ENCODE peak calls at places on chromosomes 2 and 18, in ten cellular contexts. H, P, O, D, U, B, R, V, C and X are unnamed samples.

GRCh38 chr18:26757263-26758019 is 108.1 kb downstream of the AQP4 start:
- DNase-seq in H (peak; percentile 10), P (no peak), O (no peak), D (no peak), U (no peak), B (no peak), R (no peak), V (no peak), C (no peak), X (no peak)

GRCh38 chr2:131034122-131035051 is 58.9 kb downstream of the FAM168B start:
- DNase-seq in H (no peak), P (no peak), O (no peak), D (no peak), U (peak; percentile 48), B (no peak), R (no peak), V (no peak), C (no peak), X (no peak)

GRCh38 chr2:215429424-215429823 is 6.4 kb downstream of the FN1 start:
- DNase-seq in H (no peak), P (no peak), O (no peak), D (no peak), U (no peak), B (peak; percentile 7), R (no peak), V (no peak), C (no peak), X (no peak)

GRCh38 chr2:31319391-31320175 is 85.6 kb downstream of the EHD3 start:
- DNase-seq in H (peak; percentile 51), P (no peak), O (peak; percentile 48), D (no peak), U (no peak), B (no peak), R (peak; percentile 84), V (peak; percentile 55), C (peak; percentile 58), X (peak; percentile 37)

GRCh38 chr2:102806250-102806837 is 44.5 kb downstream of the TMEM182 start:
- DNase-seq in H (peak; percentile 69), P (no peak), O (peak; percentile 78), D (peak; percentile 37), U (peak; percentile 71), B (no peak), R (peak; percentile 82), V (peak; percentile 17), C (peak; percentile 61), X (peak; percentile 44)

GRCh38 chr2:43293744-43294695 is 67.6 kb upstream of the ZFP36L2 start:
- DNase-seq in H (no peak), P (no peak), O (no peak), D (peak; percentile 97), U (no peak), B (peak; percentile 88), R (peak; percentile 81), V (peak; percentile 98), C (peak; percentile 92), X (peak; percentile 83)

GRCh38 chr18:55250729-55251128 is 291.5 kb upstream of the CCDC68 start:
- DNase-seq in H (no peak), P (no peak), O (no peak), D (no peak), U (no peak), B (no peak), R (no peak), V (no peak), C (no peak), X (no peak)

GRCh38 chr2:71713581-71714580 is 260.5 kb downstream of the DYSF start:
- DNase-seq in H (no peak), P (no peak), O (no peak), D (no peak), U (no peak), B (no peak), R (no peak), V (no peak), C (no peak), X (no peak)

GRCh38 chr2:233387667-233388528 is 33.6 kb downstream of the DGKD start:
- DNase-seq in H (peak; percentile 75), P (peak; percentile 86), O (no peak), D (no peak), U (no peak), B (no peak), R (no peak), V (peak; percentile 65), C (no peak), X (no peak)

GRCh38 chr18:34225218-34225553 is 473 bp upstream of the NOL4 start:
- DNase-seq in H (no peak), P (no peak), O (no peak), D (no peak), U (no peak), B (no peak), R (no peak), V (no peak), C (no peak), X (no peak)

GRCh38 chr2:81483254-81483653 is 1178.7 kb upstream of the LRRTM1 start:
- DNase-seq in H (no peak), P (no peak), O (no peak), D (no peak), U (no peak), B (no peak), R (no peak), V (no peak), C (no peak), X (no peak)

GRCh38 chr2:139296672-139297209 is 516.6 kb upstream of the NXPH2 start:
- DNase-seq in H (no peak), P (no peak), O (no peak), D (no peak), U (no peak), B (peak; percentile 37), R (no peak), V (no peak), C (no peak), X (no peak)

GRCh38 chr18:45785015-45785597 is 40.4 kb upstream of the SIGLEC15 start:
- DNase-seq in H (peak; percentile 20), P (no peak), O (no peak), D (no peak), U (no peak), B (no peak), R (no peak), V (no peak), C (no peak), X (no peak)

GRCh38 chr2:107419191-107419590 is 407.5 kb upstream of the RGPD4 start:
- DNase-seq in H (no peak), P (no peak), O (peak; percentile 21), D (no peak), U (no peak), B (no peak), R (no peak), V (no peak), C (no peak), X (no peak)

GRCh38 chr18:47595816-47596501 is 334.5 kb downstream of the SMAD2 start:
- DNase-seq in H (peak; percentile 55), P (no peak), O (peak; percentile 48), D (peak; percentile 10), U (no peak), B (no peak), R (peak; percentile 22), V (no peak), C (no peak), X (peak; percentile 6)

GRCh38 chr18:49847524-49847923 is 34.2 kb upstream of the ACAA2 start:
- DNase-seq in H (no peak), P (no peak), O (no peak), D (no peak), U (no peak), B (no peak), R (no peak), V (no peak), C (no peak), X (no peak)

GRCh38 chr18:47109049-47109448 is 41.3 kb downstream of the HDHD2 start:
- DNase-seq in H (no peak), P (no peak), O (no peak), D (no peak), U (no peak), B (no peak), R (no peak), V (no peak), C (no peak), X (no peak)

GRCh38 chr18:50970006-50970405 is 2.2 kb downstream of the ELAC1 start:
- DNase-seq in H (peak; percentile 64), P (peak; percentile 71), O (peak; percentile 82), D (no peak), U (no peak), B (no peak), R (no peak), V (no peak), C (no peak), X (no peak)

GRCh38 chr18:73733806-73734314 is 413.8 kb downstream of the FBXO15 start:
- DNase-seq in H (no peak), P (no peak), O (no peak), D (no peak), U (no peak), B (no peak), R (no peak), V (no peak), C (no peak), X (no peak)

GRCh38 chr2:28626891-28627421 is 124.7 kb upstream of the PPP1CB start:
- DNase-seq in H (peak; percentile 34), P (peak; percentile 46), O (no peak), D (no peak), U (no peak), B (no peak), R (no peak), V (no peak), C (no peak), X (no peak)

GRCh38 chr2:184261331-184261730 is 337.0 kb upstream of the ZNF804A start:
- DNase-seq in H (no peak), P (no peak), O (no peak), D (no peak), U (no peak), B (no peak), R (no peak), V (no peak), C (no peak), X (no peak)

GRCh38 chr2:159145745-159146359 is 140.7 kb downstream of the WDSUB1 start:
- DNase-seq in H (no peak), P (no peak), O (no peak), D (no peak), U (no peak), B (no peak), R (no peak), V (no peak), C (no peak), X (no peak)

GRCh38 chr2:188898261-188898660 is 75.9 kb upstream of the COL3A1 start:
- DNase-seq in H (no peak), P (no peak), O (no peak), D (no peak), U (no peak), B (no peak), R (no peak), V (no peak), C (no peak), X (no peak)

GRCh38 chr2:224801360-224801759 is 85.2 kb upstream of the CCDC195 start:
- DNase-seq in H (no peak), P (no peak), O (no peak), D (no peak), U (no peak), B (no peak), R (no peak), V (no peak), C (no peak), X (no peak)

GRCh38 chr2:239275871-239276812 is 124.7 kb downstream of the HDAC4 start:
- DNase-seq in H (peak; percentile 59), P (peak; percentile 67), O (peak; percentile 10), D (no peak), U (no peak), B (no peak), R (no peak), V (peak; percentile 53), C (no peak), X (no peak)

GRCh38 chr2:40041983-40042382 is 262.9 kb upstream of the THUMPD2 start:
- DNase-seq in H (no peak), P (no peak), O (no peak), D (no peak), U (no peak), B (peak; percentile 11), R (peak; percentile 88), V (peak; percentile 78), C (peak; percentile 58), X (no peak)

GRCh38 chr2:165067958-165068612 is 112.8 kb upstream of the SLC38A11 start:
- DNase-seq in H (no peak), P (no peak), O (peak; percentile 85), D (no peak), U (peak; percentile 70), B (no peak), R (no peak), V (no peak), C (no peak), X (no peak)

GRCh38 chr2:51093016-51093415 is 61.1 kb upstream of the NRXN1 start:
- DNase-seq in H (no peak), P (no peak), O (no peak), D (no peak), U (no peak), B (no peak), R (no peak), V (no peak), C (no peak), X (no peak)